ENCODE peak calls at places on chromosomes 4 and X, in five cellular contexts. N is tibial artery; H is K562; U is CD8-positive, alpha-beta T cell; M is pancreas. B is an unnamed sample.

GRCh38 chr4:145820407-145820806 is 118.2 kb downstream of the ZNF827 start:
- DNase-seq in N (no peak), H (no peak), U (no peak), M (no peak), B (no peak)

GRCh38 chr4:154073107-154073817 is 284.4 kb upstream of the SFRP2 start:
- DNase-seq in N (no peak), H (no peak), U (no peak), M (no peak), B (no peak)

GRCh38 chr4:184750926-184751584 is 17.2 kb upstream of the CENPU start:
- DNase-seq in N (no peak), H (no peak), U (no peak), M (no peak), B (no peak)

GRCh38 chr4:69881173-69881773 is 21.3 kb upstream of the SULT1E1 start:
- DNase-seq in N (peak; percentile 28), H (peak; percentile 15), U (no peak), M (peak; percentile 24), B (no peak)

GRCh38 chrX:858542-859078 is 228.0 kb downstream of the SHOX start:
- DNase-seq in N (no peak), H (no peak), U (no peak), M (no peak), B (no peak)

GRCh38 chr4:115323106-115323684 is 209.8 kb upstream of the NDST4 start:
- DNase-seq in N (no peak), H (no peak), U (no peak), M (no peak), B (no peak)

GRCh38 chr4:107314156-107314555 is 278.0 kb upstream of the DKK2 start:
- DNase-seq in N (no peak), H (no peak), U (no peak), M (no peak), B (no peak)

GRCh38 chr4:155060873-155061272 is 147.6 kb upstream of the NPY2R start:
- DNase-seq in N (no peak), H (no peak), U (no peak), M (no peak), B (no peak)

GRCh38 chrX:78712381-78712780 is 35.1 kb upstream of the LPAR4 start:
- DNase-seq in N (no peak), H (no peak), U (no peak), M (no peak), B (no peak)

GRCh38 chr4:56271121-56271520 is 116.2 kb downstream of the AASDH start:
- DNase-seq in N (no peak), H (no peak), U (no peak), M (no peak), B (no peak)

GRCh38 chr4:149370002-149370401 is 445.6 kb downstream of the IQCM start:
- DNase-seq in N (no peak), H (no peak), U (no peak), M (no peak), B (no peak)

GRCh38 chrX:153371256-153371655 is 29.9 kb downstream of the PNMA6E start:
- DNase-seq in N (no peak), H (no peak), U (no peak), M (no peak), B (no peak)

GRCh38 chr4:73662709-73663546 is 42.7 kb upstream of the RASSF6 start:
- DNase-seq in N (no peak), H (no peak), U (no peak), M (no peak), B (no peak)

GRCh38 chr4:126213996-126214395 is 899.2 kb downstream of the FAT4 start:
- DNase-seq in N (no peak), H (no peak), U (no peak), M (no peak), B (no peak)

GRCh38 chr4:41632481-41633073 is 94.6 kb downstream of the LIMCH1 start:
- DNase-seq in N (no peak), H (no peak), U (no peak), M (no peak), B (no peak)

GRCh38 chr4:126023946-126024345 is 709.2 kb downstream of the FAT4 start:
- DNase-seq in N (no peak), H (no peak), U (no peak), M (no peak), B (no peak)

GRCh38 chr4:77451530-77451929 is 154.1 kb upstream of the CXCL13 start:
- DNase-seq in N (no peak), H (no peak), U (no peak), M (no peak), B (no peak)

GRCh38 chr4:55546633-55547460 is at the start of gene CLOCK:
- DNase-seq in N (peak; percentile 79), H (peak; percentile 90), U (peak; percentile 90), M (peak; percentile 86), B (peak; percentile 79)

GRCh38 chr4:63361628-63362027 is 1047.6 kb downstream of the TECRL start:
- DNase-seq in N (no peak), H (no peak), U (no peak), M (no peak), B (no peak)

GRCh38 chr4:106708604-106708876 is 327.6 kb downstream of the DKK2 start:
- DNase-seq in N (no peak), H (no peak), U (no peak), M (no peak), B (no peak)

GRCh38 chr4:29710519-29710918 is 1009.6 kb upstream of the PCDH7 start:
- DNase-seq in N (no peak), H (no peak), U (no peak), M (no peak), B (no peak)

GRCh38 chr4:5974321-5974720 is 43.9 kb downstream of the C4orf50 start:
- DNase-seq in N (peak; percentile 7), H (no peak), U (no peak), M (no peak), B (no peak)

GRCh38 chrX:20205927-20206708 is 60.6 kb downstream of the RPS6KA3 start:
- DNase-seq in N (no peak), H (no peak), U (no peak), M (no peak), B (no peak)

GRCh38 chr4:121070696-121071639 is 1.4 kb downstream of the NDNF start:
- DNase-seq in N (peak; percentile 48), H (no peak), U (no peak), M (peak; percentile 28), B (no peak)

GRCh38 chrX:47012131-47012530 is 66.1 kb upstream of the RGN start:
- DNase-seq in N (no peak), H (no peak), U (no peak), M (no peak), B (no peak)

GRCh38 chrX:66035667-66036066 is 4.2 kb downstream of the VSIG4 start:
- DNase-seq in N (no peak), H (no peak), U (no peak), M (no peak), B (no peak)

GRCh38 chrX:18856645-18856997 is 127.3 kb downstream of the PHKA2 start:
- DNase-seq in N (no peak), H (no peak), U (no peak), M (no peak), B (no peak)
- H3K36me3 ChIP-seq in N (no peaks in the 10 kb centered on the region), H (no peaks in the 10 kb centered on the region), U (no peaks in the 10 kb centered on the region), M (no peaks in the 10 kb centered on the region), B (no peaks in the 10 kb centered on the region)

GRCh38 chrX:55787063-55787462 is 69.5 kb downstream of the RRAGB start:
- DNase-seq in N (no peak), H (no peak), U (no peak), M (no peak), B (no peak)

GRCh38 chrX:55778322-55778721 is 60.8 kb downstream of the RRAGB start:
- DNase-seq in N (no peak), H (no peak), U (no peak), M (no peak), B (no peak)

GRCh38 chrX:55787727-55788126 is 70.2 kb downstream of the RRAGB start:
- DNase-seq in N (no peak), H (no peak), U (no peak), M (no peak), B (no peak)

GRCh38 chrX:55783723-55784122 is 66.2 kb downstream of the RRAGB start:
- DNase-seq in N (no peak), H (no peak), U (no peak), M (no peak), B (no peak)
- H3K9me3 ChIP-seq in N (no peaks in the 10 kb centered on the region), H (no peaks in the 10 kb centered on the region), U (peaks cover 3% of the 10 kb centered on the region), M (no peaks in the 10 kb centered on the region), B (no peaks in the 10 kb centered on the region)

GRCh38 chr4:3174371-3175338 is 74.3 kb upstream of the MSANTD1 start:
- DNase-seq in N (no peak), H (no peak), U (no peak), M (no peak), B (no peak)

GRCh38 chr4:3179126-3179706 is 69.7 kb upstream of the MSANTD1 start:
- DNase-seq in N (no peak), H (no peak), U (no peak), M (no peak), B (no peak)

GRCh38 chr4:3178351-3178750 is 70.6 kb upstream of the MSANTD1 start:
- DNase-seq in N (no peak), H (no peak), U (no peak), M (no peak), B (no peak)

GRCh38 chr4:3177905-3178304 is 71.1 kb upstream of the MSANTD1 start:
- DNase-seq in N (no peak), H (no peak), U (no peak), M (no peak), B (no peak)

GRCh38 chr4:3176625-3177229 is 72.2 kb upstream of the MSANTD1 start:
- DNase-seq in N (no peak), H (no peak), U (no peak), M (peak; percentile 84), B (no peak)
- H3K36me3 ChIP-seq in N (peaks cover 65% of the 10 kb centered on the region), H (peaks cover 41% of the 10 kb centered on the region), U (peaks cover 31% of the 10 kb centered on the region), M (no peaks in the 10 kb centered on the region), B (peaks cover 40% of the 10 kb centered on the region)

GRCh38 chr4:945274-946102 is 13.2 kb downstream of the TMEM175 start:
- DNase-seq in N (no peak), H (no peak), U (no peak), M (no peak), B (no peak)

GRCh38 chr4:947491-947971 is 15.3 kb downstream of the TMEM175 start:
- DNase-seq in N (peak; percentile 6), H (no peak), U (no peak), M (no peak), B (no peak)

GRCh38 chr4:946517-947471 is 14.5 kb downstream of the TMEM175 start:
- DNase-seq in N (no peak), H (no peak), U (no peak), M (no peak), B (no peak)

GRCh38 chr4:948101-948935 is 16.1 kb downstream of the TMEM175 start:
- DNase-seq in N (peak; percentile 11), H (no peak), U (no peak), M (peak; percentile 67), B (no peak)

DNA sequence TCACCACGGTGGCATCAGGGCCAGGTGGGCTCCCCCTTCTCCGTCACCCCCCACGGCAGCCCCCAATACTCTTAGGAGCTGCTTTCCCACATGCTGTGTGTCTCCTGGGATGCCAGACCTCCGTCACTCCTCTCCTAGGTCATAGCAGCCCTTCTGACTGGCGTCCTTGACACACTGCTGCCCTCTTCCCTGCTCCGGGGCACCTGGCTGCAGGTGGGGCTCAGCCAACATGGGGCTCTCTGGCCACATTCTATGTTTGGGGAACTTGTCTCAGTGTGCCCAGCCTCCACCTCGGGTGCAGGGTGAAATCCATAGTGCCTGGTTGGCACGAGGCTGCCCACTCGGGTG is 13.8 kb downstream of the TMEM175 start:
- DNase-seq in N (no peak), H (no peak), U (no peak), M (no peak), B (no peak)
- H3K9me3 ChIP-seq in N (no peaks in the 10 kb centered on the region), H (no peaks in the 10 kb centered on the region), U (no peaks in the 10 kb centered on the region), M (no peaks in the 10 kb centered on the region), B (no peaks in the 10 kb centered on the region)

B was measured in right atrium auricular region.